ENCODE peak calls at places on chromosomes 7 and 10, in four cellular contexts. S is neural progenitor cell, R is body of pancreas, I is endothelial cell of umbilical vein. Z is an unnamed sample.

GRCh38 chr7:143385891-143386781 is 5.0 kb downstream of the ZYX start:
- DNase-seq in I (peak; percentile 49), R (no peak), S (no peak), Z (no peak)

GRCh38 chr10:76403876-76404275 is 972.5 kb downstream of the LRMDA start:
- DNase-seq in R (peak; percentile 42), I (no peak), S (no peak), Z (no peak)

GRCh38 chr7:26390016-26390415 is 98.4 kb downstream of the SNX10 start:
- DNase-seq in S (peak; percentile 42), R (no peak), I (no peak), Z (no peak)

GRCh38 chr7:12212051-12212485 is 974 bp downstream of the TMEM106B start:
- DNase-seq in I (no peak), R (no peak), S (peak; percentile 43), Z (no peak)

GRCh38 chr10:127027786-127028185 is 122.6 kb downstream of the DOCK1 start:
- DNase-seq in I (no peak), S (no peak), R (no peak), Z (no peak)

GRCh38 chr7:99617187-99617781 is 538 bp downstream of the ZSCAN25 start:
- DNase-seq in I (no peak), R (no peak), S (peak; percentile 12), Z (no peak)

GRCh38 chr10:133179128-133179520 is 19.1 kb downstream of the KNDC1 start:
- DNase-seq in R (no peak), I (no peak), S (no peak), Z (no peak)

GRCh38 chr10:63169624-63170023 is 36.5 kb downstream of the NRBF2 start:
- DNase-seq in R (no peak), S (no peak), I (no peak), Z (no peak)

GRCh38 chr7:105924950-105925349 is 38.1 kb upstream of the CDHR3 start:
- DNase-seq in S (no peak), R (no peak), I (no peak), Z (no peak)

GRCh38 chr10:27457966-27458365 is 46.1 kb upstream of the RAB18 start:
- DNase-seq in S (no peak), R (no peak), I (no peak), Z (no peak)

GRCh38 chr7:156829669-156830336 is 63.2 kb downstream of the LMBR1 start:
- DNase-seq in R (no peak), S (no peak), I (no peak), Z (no peak)

GRCh38 chr7:24334627-24335026 is 50.6 kb downstream of the NPY start:
- DNase-seq in I (no peak), R (no peak), S (no peak), Z (no peak)

GRCh38 chr10:92891885-92892705 is 43.8 kb downstream of the EXOC6 start:
- DNase-seq in S (no peak), R (peak; percentile 68), I (peak; percentile 90), Z (peak; percentile 43)

GRCh38 chr7:99407849-99408346 is 499 bp downstream of the PDAP1 start:
- DNase-seq in S (peak; percentile 56), I (peak; percentile 77), R (peak; percentile 59), Z (no peak)

GRCh38 chr10:112140110-112140755 is 43.3 kb downstream of the GPAM start:
- DNase-seq in R (peak; percentile 69), S (peak; percentile 92), I (peak; percentile 67), Z (peak; percentile 25)

GRCh38 chr10:93954299-93954698 is 39.4 kb upstream of the PLCE1 start:
- DNase-seq in I (no peak), R (no peak), S (no peak), Z (no peak)

GRCh38 chr7:22549667-22550513 is 49.9 kb upstream of the STEAP1B start:
- DNase-seq in S (peak; percentile 83), I (peak; percentile 13), R (peak; percentile 62), Z (no peak)

GRCh38 chr10:30183076-30183402 is 123.7 kb upstream of the JCAD start:
- DNase-seq in R (no peak), I (no peak), S (no peak), Z (no peak)
- H3K4me1 ChIP-seq in R (peaks cover 5% of the 10 kb centered on the region), I (peaks cover 39% of the 10 kb centered on the region), S (peaks cover 18% of the 10 kb centered on the region), Z (peaks cover 18% of the 10 kb centered on the region)

GRCh38 chr10:129875993-129876727 is 87.9 kb downstream of the EBF3 start:
- DNase-seq in R (no peak), I (no peak), S (no peak), Z (no peak)

GRCh38 chr10:129872001-129872400 is 92.1 kb downstream of the EBF3 start:
- DNase-seq in I (no peak), S (peak; percentile 41), R (no peak), Z (no peak)

GRCh38 chr10:129870926-129871660 is 93.0 kb downstream of the EBF3 start:
- DNase-seq in R (no peak), I (no peak), S (peak; percentile 76), Z (peak; percentile 10)

GRCh38 chr10:129870042-129870757 is 93.9 kb downstream of the EBF3 start:
- DNase-seq in I (no peak), S (no peak), R (no peak), Z (no peak)

DNA sequence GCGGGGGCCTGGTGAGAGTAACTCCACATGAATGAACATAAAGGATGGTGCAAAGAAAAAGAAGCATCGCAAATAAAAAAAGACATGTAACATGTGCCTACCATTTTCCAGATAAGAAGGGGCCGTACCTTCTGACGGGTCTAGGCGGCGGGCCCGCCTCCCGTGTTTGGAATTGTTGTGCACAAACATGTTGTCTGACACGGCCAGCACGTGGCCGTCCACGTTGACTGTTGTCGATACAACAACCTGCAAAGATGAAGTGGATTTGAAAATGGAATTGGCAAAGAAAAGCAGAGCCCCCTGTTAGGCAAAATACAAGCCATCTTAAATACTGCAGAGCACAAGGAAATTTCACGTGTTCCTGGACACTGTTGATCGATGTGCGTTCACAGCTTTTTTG is 90.7 kb downstream of the EBF3 start:
- DNase-seq in I (no peak), S (no peak), R (no peak), Z (no peak)
- H3K27ac ChIP-seq in I (no peak overlapping the region), S (no peak overlapping the region), R (no peak overlapping the region), Z (no peak overlapping the region)

DNA sequence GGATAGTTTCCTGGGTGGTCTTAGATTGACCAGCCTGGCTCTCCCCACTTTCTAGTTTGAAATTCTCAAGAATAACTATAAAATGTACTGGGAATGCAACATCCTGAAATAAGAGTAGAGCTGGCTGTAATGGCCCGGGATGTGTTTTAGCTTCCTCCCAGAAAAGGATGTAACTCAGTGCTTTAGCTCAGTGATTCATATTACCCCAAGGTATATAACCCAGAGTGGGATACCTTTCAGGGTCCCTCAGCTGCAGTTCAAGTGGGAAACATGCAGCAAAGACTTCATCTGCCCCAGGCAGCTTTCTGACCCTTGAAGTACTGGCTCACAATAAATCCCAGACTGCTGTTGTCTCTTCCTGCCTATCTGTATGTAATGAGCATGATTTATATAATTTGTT is 666.7 kb upstream of the KCND2 start:
- DNase-seq in I (no peak), S (no peak), R (no peak), Z (no peak)
- H3K4me3 ChIP-seq in I (no peak overlapping the region), S (no peak overlapping the region), R (no peak overlapping the region), Z (no peak overlapping the region)

DNA sequence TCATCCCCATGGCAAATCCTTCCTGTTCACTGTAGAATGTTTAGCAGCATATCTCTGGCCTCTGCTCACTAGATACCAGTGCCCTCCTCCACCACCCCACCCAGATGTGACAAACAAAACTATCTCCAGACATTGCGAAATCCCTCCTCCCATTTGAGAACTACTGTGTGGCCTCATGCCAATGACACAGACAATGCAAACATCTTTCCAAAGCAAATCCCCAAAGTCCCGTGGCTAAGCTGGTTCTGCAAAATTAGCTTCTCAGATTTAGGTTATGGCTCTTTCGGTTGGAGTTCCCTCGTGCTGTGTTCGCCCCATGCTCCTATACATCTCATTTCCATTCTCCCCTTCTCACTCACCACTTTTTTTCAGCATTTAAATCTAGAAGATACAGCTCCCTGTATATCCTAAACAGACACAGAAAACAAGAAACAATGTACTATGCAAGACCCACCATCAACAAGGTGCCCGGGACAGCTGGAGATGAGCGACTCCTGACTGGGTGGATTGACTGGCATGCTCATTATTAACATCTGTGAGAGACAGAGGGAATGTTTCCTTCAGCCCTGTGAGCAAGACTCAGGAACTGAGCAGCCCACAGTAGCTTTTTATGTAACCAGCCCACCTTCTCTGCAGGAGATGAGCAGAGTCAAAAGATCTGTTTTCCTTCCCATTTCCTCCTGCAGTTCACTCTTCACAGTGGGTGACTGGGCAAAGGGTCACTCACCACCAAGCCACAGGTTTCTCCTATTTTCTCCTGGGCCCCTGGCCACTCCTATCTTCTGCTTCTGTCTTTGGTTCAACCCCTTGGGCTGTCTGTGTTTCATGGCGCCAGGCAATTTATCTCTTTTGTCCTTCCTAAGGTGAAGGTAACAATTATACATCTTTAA is 225.7 kb upstream of the AOAH start:
- DNase-seq in R (peak; percentile 56), S (no peak), I (no peak), Z (peak; percentile 55)
- H3K4me1 ChIP-seq in R (peaks cover 48% of the 10 kb centered on the region), S (peaks cover 10% of the 10 kb centered on the region), I (no peaks in the 10 kb centered on the region), Z (peaks cover 11% of the 10 kb centered on the region)

GRCh38 chr7:72268826-72269225 is 143.3 kb downstream of the CALN1 start:
- DNase-seq in S (no peak), R (no peak), I (no peak), Z (no peak)

GRCh38 chr7:72265071-72265470 is 147.1 kb downstream of the CALN1 start:
- DNase-seq in R (no peak), S (no peak), I (no peak), Z (no peak)

GRCh38 chr7:72267291-72267800 is 144.8 kb downstream of the CALN1 start:
- DNase-seq in R (no peak), S (no peak), I (no peak), Z (no peak)

GRCh38 chr7:72268090-72268489 is 144.0 kb downstream of the CALN1 start:
- DNase-seq in R (no peak), I (no peak), S (peak; percentile 71), Z (no peak)

GRCh38 chr7:72265505-72265904 is 146.6 kb downstream of the CALN1 start:
- DNase-seq in S (no peak), R (no peak), I (no peak), Z (no peak)
- H3K27ac ChIP-seq in S (no peak overlapping the region), R (no peak overlapping the region), I (no peak overlapping the region), Z (no peak overlapping the region)